ENCODE peak calls at places on chromosomes 1 and 21, in eight cellular contexts. A is uterus, T is tibial artery, U is BE2C, I is neural progenitor cell, R is PC-3, L is psoas muscle, W is thoracic aorta. E is an unnamed sample.

GRCh38 chr1:115650961-115651360 is 9.2 kb downstream of the VANGL1 start:
- DNase-seq in A (no peak), T (no peak), U (no peak), I (no peak), R (no peak), L (no peak), W (no peak), E (no peak)

GRCh38 chr1:167200272-167200671 is 20.4 kb upstream of the POU2F1 start:
- DNase-seq in A (no peak), T (no peak), U (no peak), I (no peak), R (no peak), L (no peak), W (no peak), E (no peak)

GRCh38 chr1:89594096-89594740 is 38.7 kb upstream of the LRRC8C start:
- DNase-seq in A (no peak), T (no peak), U (no peak), I (no peak), R (no peak), L (no peak), W (no peak), E (peak; percentile 71)

GRCh38 chr1:159854101-159854692 is 8.3 kb downstream of the VSIG8 start:
- DNase-seq in A (peak; percentile 71), T (peak; percentile 87), U (peak; percentile 66), I (peak; percentile 73), R (peak; percentile 60), L (peak; percentile 72), W (peak; percentile 38), E (peak; percentile 82)

GRCh38 chr1:115190766-115191165 is 101.5 kb upstream of the TSPAN2 start:
- DNase-seq in A (no peak), T (no peak), U (no peak), I (no peak), R (no peak), L (no peak), W (no peak), E (no peak)

GRCh38 chr1:64915381-64916274 is 50.7 kb downstream of the JAK1 start:
- DNase-seq in A (no peak), T (no peak), U (no peak), I (no peak), R (peak; percentile 95), L (no peak), W (no peak), E (peak; percentile 80)

GRCh38 chr1:115647507-115647906 is 5.7 kb downstream of the VANGL1 start:
- DNase-seq in A (no peak), T (no peak), U (no peak), I (no peak), R (no peak), L (no peak), W (no peak), E (no peak)

GRCh38 chr1:53076165-53076564 is 14.2 kb downstream of the PODN start:
- DNase-seq in A (no peak), T (no peak), U (no peak), I (no peak), R (no peak), L (peak; percentile 9), W (no peak), E (no peak)

GRCh38 chr1:66168467-66168887 is 365.5 kb upstream of the SGIP1 start:
- DNase-seq in A (no peak), T (no peak), U (no peak), I (no peak), R (no peak), L (no peak), W (no peak), E (no peak)

GRCh38 chr21:25243809-25244208 is 363.5 kb downstream of the MRPL39 start:
- DNase-seq in A (no peak), T (no peak), U (no peak), I (no peak), R (no peak), L (no peak), W (no peak), E (no peak)

GRCh38 chr1:51729156-51729823 is 112.4 kb downstream of the OSBPL9 start:
- DNase-seq in A (peak; percentile 79), T (peak; percentile 77), U (peak; percentile 92), I (peak; percentile 95), R (no peak), L (peak; percentile 74), W (no peak), E (peak; percentile 87)

GRCh38 chr1:45722809-45723208 is 27.6 kb downstream of the IPP start:
- DNase-seq in A (no peak), T (no peak), U (no peak), I (no peak), R (no peak), L (no peak), W (no peak), E (peak; percentile 70)

GRCh38 chr1:17488977-17489739 is 49.7 kb upstream of the RCC2 start:
- DNase-seq in A (peak; percentile 64), T (no peak), U (no peak), I (no peak), R (no peak), L (no peak), W (no peak), E (no peak)

GRCh38 chr1:21280011-21280471 is 10.2 kb downstream of the ECE1 start:
- DNase-seq in A (peak; percentile 54), T (no peak), U (no peak), I (no peak), R (no peak), L (no peak), W (no peak), E (no peak)

GRCh38 chr1:153945131-153945794 is 1.3 kb downstream of the DENND4B start:
- DNase-seq in A (no peak), T (peak; percentile 63), U (no peak), I (peak; percentile 36), R (no peak), L (peak; percentile 65), W (no peak), E (peak; percentile 47)

GRCh38 chr1:203127672-203128611 is at the start of gene ADORA1:
- DNase-seq in A (peak; percentile 52), T (peak; percentile 58), U (peak; percentile 64), I (peak; percentile 87), R (peak; percentile 38), L (peak; percentile 64), W (no peak), E (peak; percentile 77)

DNA sequence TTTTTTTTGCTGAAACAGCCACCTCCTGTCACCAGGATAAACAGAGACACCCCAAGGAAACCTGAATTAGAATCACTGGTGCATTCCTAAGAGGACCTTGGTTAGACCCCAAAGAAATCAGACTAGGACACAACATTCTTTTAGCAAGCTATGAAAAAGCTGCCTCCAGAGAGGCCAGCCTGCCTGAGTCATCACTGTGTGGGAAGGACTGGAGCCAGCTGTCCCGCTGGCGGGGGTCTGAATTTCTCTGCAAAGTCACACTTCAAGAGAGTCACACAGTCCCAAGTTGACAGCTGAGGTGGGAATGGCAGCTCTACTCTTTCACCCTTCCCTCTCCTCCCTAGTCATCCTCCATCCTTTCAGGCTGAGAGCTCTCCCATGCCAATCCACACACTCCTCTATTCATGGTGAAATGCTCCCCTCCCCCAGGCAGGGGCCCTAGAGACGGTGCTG is 405.0 kb upstream of the POU3F1 start:
- DNase-seq in A (no peak), T (no peak), U (no peak), I (peak; percentile 52), R (no peak), L (no peak), W (no peak), E (peak; percentile 19)
- H3K4me3 ChIP-seq in A (no peak overlapping the region), T (no peak overlapping the region), U (no peak overlapping the region), I (no peak overlapping the region), R (no peak overlapping the region), L (no peak overlapping the region), W (no peak overlapping the region), E (no peak overlapping the region)

DNA sequence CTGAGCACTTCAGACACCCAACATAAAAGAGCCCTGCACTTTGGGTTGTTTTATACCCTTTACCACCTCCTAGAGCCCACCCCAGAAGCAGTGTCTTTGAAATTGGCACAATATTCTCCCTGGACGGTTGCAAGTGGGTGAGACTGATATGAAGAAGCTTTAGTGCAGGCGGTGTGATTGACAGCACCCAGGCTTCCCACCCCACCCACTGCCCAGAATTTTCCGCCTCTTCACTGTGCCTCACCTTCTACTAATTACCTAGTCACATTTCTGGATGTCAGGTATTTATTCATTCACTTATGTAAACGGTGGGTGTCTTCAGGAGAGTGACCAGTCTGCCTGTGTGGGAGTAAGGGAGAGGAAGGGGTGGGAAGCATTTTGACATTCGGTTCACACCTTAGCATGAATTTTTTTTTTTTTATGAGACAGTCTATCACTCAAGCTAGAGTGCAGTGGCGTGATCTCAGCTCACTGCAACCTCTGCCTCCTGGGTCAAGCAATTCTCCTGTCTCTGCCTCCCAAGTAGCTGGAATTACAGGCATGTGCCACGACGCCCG is 1.7 kb upstream of the FAM89A start:
- DNase-seq in A (no peak), T (no peak), U (no peak), I (no peak), R (no peak), L (no peak), W (no peak), E (no peak)
- H3K27me3 ChIP-seq in A (no peaks in the 10 kb centered on the region), T (peaks cover 26% of the 10 kb centered on the region), U (peaks cover 8% of the 10 kb centered on the region), I (peaks cover 100% of the 10 kb centered on the region), R (peaks cover 21% of the 10 kb centered on the region), L (peaks cover 20% of the 10 kb centered on the region), W (no peaks in the 10 kb centered on the region), E (peaks cover 6% of the 10 kb centered on the region)

DNA sequence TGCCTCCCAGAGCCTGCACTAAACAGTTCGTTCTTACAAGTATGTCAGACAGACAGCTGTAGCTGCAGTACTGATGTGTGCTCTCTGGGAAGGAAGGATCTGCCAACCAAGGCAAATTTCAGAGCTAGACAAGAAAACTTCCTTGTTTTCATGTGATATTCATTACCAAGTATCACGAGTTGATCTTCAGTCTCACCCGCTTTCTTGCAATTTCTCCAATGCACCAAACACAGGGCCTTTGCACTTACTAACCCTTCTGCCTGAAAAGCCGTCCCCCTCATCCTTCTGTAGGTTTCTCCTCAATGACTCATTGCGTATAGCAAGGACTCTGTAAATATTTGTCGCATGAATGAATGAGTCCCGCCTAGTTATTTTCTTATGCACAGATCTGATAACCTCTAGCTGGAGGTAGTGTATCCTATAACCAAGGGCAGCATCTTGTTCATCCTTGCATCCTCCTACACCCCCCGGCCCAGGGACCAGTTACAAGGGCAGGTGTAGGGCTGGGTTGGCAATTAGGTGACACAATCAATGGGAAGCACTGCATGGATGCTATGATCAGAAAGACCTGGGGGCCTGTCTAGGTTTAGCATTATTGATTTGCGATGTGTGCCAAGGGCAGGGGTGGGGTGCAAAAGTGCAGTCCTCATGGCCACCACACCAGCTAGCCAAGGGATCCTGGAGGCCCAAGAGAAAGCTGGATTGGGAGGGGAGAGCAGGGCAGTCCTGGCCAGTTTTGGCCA is 51.3 kb upstream of the GPR157 start:
- DNase-seq in A (no peak), T (no peak), U (no peak), I (no peak), R (peak; percentile 81), L (no peak), W (no peak), E (peak; percentile 31)
- H3K4me3 ChIP-seq in A (no peak overlapping the region), T (peak overlapping the region; percentile 85), U (no peak overlapping the region), I (peak overlapping the region; percentile 65), R (peak overlapping the region; percentile 75), L (no peak overlapping the region), W (peak overlapping the region; percentile 97), E (peak overlapping the region; percentile 89)

DNA sequence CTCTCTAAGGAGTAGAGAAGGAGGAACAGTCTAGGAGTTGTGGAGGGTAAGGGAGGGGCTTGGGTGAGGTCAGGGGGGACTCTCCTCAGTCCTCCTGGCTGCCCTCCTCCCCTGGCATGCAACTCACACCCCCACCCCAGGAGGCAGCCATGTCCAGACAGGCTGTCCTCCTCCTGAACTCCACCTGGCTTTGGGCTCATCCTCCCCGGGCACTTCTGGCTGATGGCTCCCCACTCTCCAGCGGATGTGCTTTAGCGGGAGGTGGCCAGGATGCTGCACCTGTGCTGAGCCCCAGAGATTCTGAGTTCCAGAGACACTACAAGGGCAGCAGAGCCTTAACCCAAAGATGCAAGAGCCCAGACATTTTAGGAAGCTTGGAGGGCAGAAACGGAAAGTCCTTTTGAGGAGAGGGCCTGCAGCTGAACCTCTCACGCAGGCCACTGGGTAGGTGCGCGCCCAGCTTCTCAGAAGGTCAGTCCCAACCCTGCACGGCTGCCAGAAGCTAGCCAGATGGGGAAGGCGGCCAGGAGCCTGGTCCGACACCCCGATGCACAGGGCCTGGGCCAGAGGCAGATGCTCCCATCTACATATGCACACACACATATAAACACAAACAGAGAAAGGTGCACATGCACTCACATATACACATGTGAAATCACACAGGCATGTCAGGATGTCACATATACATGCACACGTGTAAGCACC is 83.4 kb downstream of the PDE9A start:
- DNase-seq in A (no peak), T (no peak), U (no peak), I (no peak), R (no peak), L (no peak), W (no peak), E (no peak)
- H3K27me3 ChIP-seq in A (no peaks in the 10 kb centered on the region), T (no peaks in the 10 kb centered on the region), U (no peaks in the 10 kb centered on the region), I (no peaks in the 10 kb centered on the region), R (no peaks in the 10 kb centered on the region), L (no peaks in the 10 kb centered on the region), W (no peaks in the 10 kb centered on the region), E (no peaks in the 10 kb centered on the region)

E was measured in adipocyte.